ENCODE peak calls at places on chromosome 2, in six cellular contexts. One of them, this sample, is unnamed.

GRCh38 chr2:225112362-225113111 is 70.3 kb upstream of the DOCK10 start:
- DNase-seq in IMR-90: no peak
- DNase-seq in GM12892: peak
- DNase-seq in body of pancreas: no peak
- DNase-seq in A549: no peak
- DNase-seq in upper lobe of left lung: no peak
- DNase-seq in this sample: no peak

GRCh38 chr2:100446696-100447095 is 23.6 kb upstream of the NMS start:
- DNase-seq in GM12892: no peak
- DNase-seq in body of pancreas: no peak
- DNase-seq in IMR-90: peak
- DNase-seq in upper lobe of left lung: no peak
- DNase-seq in A549: no peak
- DNase-seq in this sample: no peak

GRCh38 chr2:241860184-241861078 is 1.7 kb upstream of the PDCD1 start:
- DNase-seq in GM12892: no peak
- DNase-seq in body of pancreas: no peak
- DNase-seq in upper lobe of left lung: peak
- DNase-seq in A549: no peak
- DNase-seq in IMR-90: no peak
- DNase-seq in this sample: no peak

GRCh38 chr2:96547203-96547641 is 10.7 kb downstream of the ARID5A start:
- DNase-seq in IMR-90: no peak
- DNase-seq in upper lobe of left lung: no peak
- DNase-seq in body of pancreas: no peak
- DNase-seq in A549: no peak
- DNase-seq in GM12892: no peak
- DNase-seq in this sample: no peak

GRCh38 chr2:240501531-240501991 is 56.2 kb downstream of the ANKMY1 start:
- DNase-seq in body of pancreas: peak
- DNase-seq in IMR-90: no peak
- DNase-seq in A549: no peak
- DNase-seq in GM12892: no peak
- DNase-seq in upper lobe of left lung: no peak
- DNase-seq in this sample: no peak

GRCh38 chr2:42138163-42139016 is 30.8 kb upstream of the EML4 start:
- DNase-seq in GM12892: no peak
- DNase-seq in upper lobe of left lung: no peak
- DNase-seq in body of pancreas: peak
- DNase-seq in IMR-90: peak
- DNase-seq in A549: no peak
- DNase-seq in this sample: no peak

GRCh38 chr2:29014331-29014730 is 33.2 kb downstream of the TOGARAM2 start:
- DNase-seq in body of pancreas: no peak
- DNase-seq in GM12892: no peak
- DNase-seq in A549: no peak
- DNase-seq in upper lobe of left lung: no peak
- DNase-seq in IMR-90: no peak
- DNase-seq in this sample: no peak

GRCh38 chr2:64018715-64019082 is 529 bp downstream of the VPS54 start:
- DNase-seq in upper lobe of left lung: peak
- DNase-seq in body of pancreas: peak
- DNase-seq in GM12892: no peak
- DNase-seq in IMR-90: no peak
- DNase-seq in A549: no peak
- DNase-seq in this sample: peak

GRCh38 chr2:85501244-85501643 is 37.7 kb upstream of the MAT2A start:
- DNase-seq in IMR-90: no peak
- DNase-seq in A549: no peak
- DNase-seq in upper lobe of left lung: no peak
- DNase-seq in body of pancreas: no peak
- DNase-seq in GM12892: no peak
- DNase-seq in this sample: no peak

GRCh38 chr2:133718688-133719201 is 150.5 kb upstream of the NCKAP5 start:
- DNase-seq in body of pancreas: no peak
- DNase-seq in GM12892: no peak
- DNase-seq in A549: no peak
- DNase-seq in IMR-90: peak
- DNase-seq in upper lobe of left lung: no peak
- DNase-seq in this sample: peak

GRCh38 chr2:226910384-226910783 is 74.5 kb downstream of the RHBDD1 start:
- DNase-seq in body of pancreas: no peak
- DNase-seq in upper lobe of left lung: no peak
- DNase-seq in A549: no peak
- DNase-seq in GM12892: no peak
- DNase-seq in IMR-90: no peak
- DNase-seq in this sample: no peak

GRCh38 chr2:176139621-176140020 is 10.1 kb downstream of the HOXD8 start:
- DNase-seq in GM12892: no peak
- DNase-seq in upper lobe of left lung: peak
- DNase-seq in A549: no peak
- DNase-seq in body of pancreas: no peak
- DNase-seq in IMR-90: no peak
- DNase-seq in this sample: no peak

GRCh38 chr2:176140130-176140519 is 10.6 kb downstream of the HOXD8 start:
- DNase-seq in A549: no peak
- DNase-seq in IMR-90: no peak
- DNase-seq in body of pancreas: no peak
- DNase-seq in GM12892: no peak
- DNase-seq in upper lobe of left lung: no peak
- DNase-seq in this sample: no peak

GRCh38 chr2:176137883-176138282 is 8.4 kb downstream of the HOXD8 start:
- DNase-seq in upper lobe of left lung: no peak
- DNase-seq in IMR-90: no peak
- DNase-seq in GM12892: no peak
- DNase-seq in A549: no peak
- DNase-seq in body of pancreas: no peak
- DNase-seq in this sample: no peak

GRCh38 chr2:176138526-176139169 is 9.1 kb downstream of the HOXD8 start:
- DNase-seq in upper lobe of left lung: no peak
- DNase-seq in IMR-90: no peak
- DNase-seq in A549: no peak
- DNase-seq in GM12892: no peak
- DNase-seq in body of pancreas: no peak
- DNase-seq in this sample: no peak

DNA sequence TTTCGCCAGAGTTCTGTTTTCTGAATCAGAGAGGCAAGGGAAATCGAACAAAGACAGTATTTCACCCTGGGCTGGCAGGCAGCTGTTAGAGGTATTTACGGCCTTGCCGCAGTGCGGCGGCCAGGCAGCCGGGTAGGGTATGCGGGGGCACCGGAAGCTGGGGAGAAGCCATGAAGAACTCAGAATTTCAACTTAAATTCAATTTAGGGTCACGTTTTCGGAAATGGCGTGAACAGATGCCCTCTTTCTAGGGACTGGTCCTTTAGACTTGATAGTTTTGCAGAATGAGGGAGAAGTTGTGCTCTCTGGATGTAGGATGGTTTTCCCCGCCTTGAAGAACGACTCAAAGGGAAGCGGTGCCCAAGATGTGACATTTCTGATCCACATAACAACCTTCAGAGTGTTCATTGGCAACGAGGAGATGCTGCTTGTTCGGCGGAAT is 9.7 kb downstream of the HOXD8 start:
- DNase-seq in body of pancreas: no peak
- DNase-seq in upper lobe of left lung: no peak
- DNase-seq in IMR-90: no peak
- DNase-seq in GM12892: no peak
- DNase-seq in A549: no peak
- DNase-seq in this sample: no peak
- TF ChIP-seq POLR2A in body of pancreas: no peak
- TF ChIP-seq POLR2A in upper lobe of left lung: no peak
- TF ChIP-seq POLR2A in IMR-90: no peak
- TF ChIP-seq POLR2A in GM12892: no peak
- TF ChIP-seq POLR2A in A549: no peak
- TF ChIP-seq POLR2A in this sample: no peak

GRCh38 chr2:30447149-30448045 is at the start of gene LCLAT1:
- DNase-seq in IMR-90: peak
- DNase-seq in upper lobe of left lung: peak
- DNase-seq in body of pancreas: peak
- DNase-seq in GM12892: peak
- DNase-seq in A549: peak
- DNase-seq in this sample: peak
- TF ChIP-seq POLR2A in IMR-90: no peak
- TF ChIP-seq POLR2A in upper lobe of left lung: peak
- TF ChIP-seq POLR2A in body of pancreas: no peak
- TF ChIP-seq POLR2A in GM12892: peak
- TF ChIP-seq POLR2A in A549: peak
- TF ChIP-seq POLR2A in this sample: no peak

GRCh38 chr2:74199275-74199701 is 873 bp downstream of the MTHFD2 start:
- DNase-seq in GM12892: no peak
- DNase-seq in A549: no peak
- DNase-seq in body of pancreas: no peak
- DNase-seq in upper lobe of left lung: peak
- DNase-seq in IMR-90: no peak
- DNase-seq in this sample: no peak

GRCh38 chr2:74197049-74197448 is 1.4 kb upstream of the MTHFD2 start:
- DNase-seq in body of pancreas: no peak
- DNase-seq in A549: no peak
- DNase-seq in GM12892: no peak
- DNase-seq in upper lobe of left lung: no peak
- DNase-seq in IMR-90: no peak
- DNase-seq in this sample: no peak

GRCh38 chr2:74199871-74200305 is 1.5 kb downstream of the MTHFD2 start:
- DNase-seq in GM12892: no peak
- DNase-seq in IMR-90: peak
- DNase-seq in body of pancreas: no peak
- DNase-seq in upper lobe of left lung: no peak
- DNase-seq in A549: no peak
- DNase-seq in this sample: no peak

GRCh38 chr2:74197983-74198460 is 393 bp upstream of the MTHFD2 start:
- DNase-seq in IMR-90: no peak
- DNase-seq in A549: no peak
- DNase-seq in upper lobe of left lung: peak
- DNase-seq in GM12892: no peak
- DNase-seq in body of pancreas: no peak
- DNase-seq in this sample: no peak

DNA sequence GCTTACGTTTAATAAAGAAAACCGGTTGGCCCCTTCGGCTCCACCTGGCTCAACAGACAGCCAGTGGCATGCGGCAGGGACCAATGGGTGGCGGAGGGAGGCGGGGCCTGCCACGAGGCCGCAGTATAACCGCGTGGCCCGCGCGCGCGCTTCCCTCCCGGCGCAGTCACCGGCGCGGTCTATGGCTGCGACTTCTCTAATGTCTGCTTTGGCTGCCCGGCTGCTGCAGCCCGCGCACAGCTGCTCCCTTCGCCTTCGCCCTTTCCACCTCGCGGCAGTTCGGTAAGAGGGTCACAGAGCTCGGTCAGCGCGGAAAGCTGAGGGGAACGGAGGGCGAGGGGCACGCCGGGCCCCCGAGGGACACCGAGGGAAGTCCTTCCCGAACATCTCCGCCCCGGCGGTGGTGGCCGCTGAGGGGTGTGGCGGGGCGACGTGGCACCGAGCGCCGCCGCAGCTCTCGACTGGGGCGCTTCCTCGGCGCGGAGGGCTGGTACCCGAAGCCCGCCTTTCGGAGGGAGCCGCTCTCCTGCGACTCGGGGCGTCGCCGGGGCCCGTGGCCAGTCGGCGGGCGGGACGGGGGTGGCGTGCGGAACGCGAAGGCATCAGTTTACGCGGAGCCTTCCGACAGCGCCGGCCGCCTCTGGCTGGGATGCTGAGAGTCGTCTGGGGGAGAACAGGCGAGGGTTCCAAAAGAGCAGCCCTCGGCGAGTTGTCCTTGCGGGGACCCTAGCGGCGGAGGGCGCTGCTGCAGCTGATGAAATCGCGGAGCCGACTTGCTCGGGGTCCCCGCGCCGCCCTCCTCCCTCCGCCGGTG is at the start of gene MTHFD2:
- DNase-seq in A549: peak
- DNase-seq in IMR-90: peak
- DNase-seq in upper lobe of left lung: peak
- DNase-seq in body of pancreas: peak
- DNase-seq in GM12892: peak
- DNase-seq in this sample: peak
- TF ChIP-seq POLR2A in A549: peak
- TF ChIP-seq POLR2A in IMR-90: peak
- TF ChIP-seq POLR2A in upper lobe of left lung: peak
- TF ChIP-seq POLR2A in body of pancreas: peak
- TF ChIP-seq POLR2A in GM12892: peak
- TF ChIP-seq POLR2A in this sample: peak

GRCh38 chr2:19504400-19505198 is 146.2 kb upstream of the OSR1 start:
- DNase-seq in upper lobe of left lung: no peak
- DNase-seq in GM12892: no peak
- DNase-seq in IMR-90: no peak
- DNase-seq in body of pancreas: no peak
- DNase-seq in A549: peak
- DNase-seq in this sample: no peak
- TF ChIP-seq POLR2A in upper lobe of left lung: no peak
- TF ChIP-seq POLR2A in GM12892: no peak
- TF ChIP-seq POLR2A in IMR-90: no peak
- TF ChIP-seq POLR2A in body of pancreas: no peak
- TF ChIP-seq POLR2A in A549: no peak
- TF ChIP-seq POLR2A in this sample: no peak

GRCh38 chr2:218216674-218217365 is at the start of gene ARPC2:
- DNase-seq in IMR-90: peak
- DNase-seq in body of pancreas: peak
- DNase-seq in upper lobe of left lung: peak
- DNase-seq in A549: peak
- DNase-seq in GM12892: peak
- DNase-seq in this sample: peak
- TF ChIP-seq POLR2A in IMR-90: peak
- TF ChIP-seq POLR2A in body of pancreas: peak
- TF ChIP-seq POLR2A in upper lobe of left lung: peak
- TF ChIP-seq POLR2A in A549: peak
- TF ChIP-seq POLR2A in GM12892: peak
- TF ChIP-seq POLR2A in this sample: peak

GRCh38 chr2:231455222-231455621 is 9.1 kb downstream of the NCL start:
- DNase-seq in A549: no peak
- DNase-seq in body of pancreas: no peak
- DNase-seq in upper lobe of left lung: no peak
- DNase-seq in GM12892: no peak
- DNase-seq in IMR-90: no peak
- DNase-seq in this sample: no peak
- TF ChIP-seq POLR2A in A549: no peak
- TF ChIP-seq POLR2A in body of pancreas: no peak
- TF ChIP-seq POLR2A in upper lobe of left lung: no peak
- TF ChIP-seq POLR2A in GM12892: peak
- TF ChIP-seq POLR2A in IMR-90: no peak
- TF ChIP-seq POLR2A in this sample: no peak